ENCODE peak calls at places on chromosomes 4 and X, in five cellular contexts. One of them, this sample, is unnamed.

GRCh38 chr4:78131403-78131802 is 74.3 kb downstream of the FRAS1 start:
- DNase-seq in right lobe of liver: no peak
- DNase-seq in tibial nerve: no peak
- DNase-seq in body of pancreas: no peak
- DNase-seq in esophagus muscularis mucosa: no peak
- DNase-seq in this sample: no peak

GRCh38 chrX:128906753-128907152 is 616.5 kb downstream of the SMARCA1 start:
- DNase-seq in esophagus muscularis mucosa: no peak
- DNase-seq in body of pancreas: no peak
- DNase-seq in right lobe of liver: no peak
- DNase-seq in tibial nerve: no peak
- DNase-seq in this sample: no peak

GRCh38 chr4:78057600-78058560 is 757 bp downstream of the FRAS1 start:
- DNase-seq in body of pancreas: peak; percentile 67
- DNase-seq in right lobe of liver: peak; percentile 49
- DNase-seq in tibial nerve: peak; percentile 52
- DNase-seq in esophagus muscularis mucosa: no peak
- DNase-seq in this sample: peak; percentile 76

GRCh38 chrX:152403515-152403914 is 47.6 kb downstream of the GABRA3 start:
- DNase-seq in tibial nerve: no peak
- DNase-seq in esophagus muscularis mucosa: no peak
- DNase-seq in right lobe of liver: no peak
- DNase-seq in body of pancreas: no peak
- DNase-seq in this sample: no peak

GRCh38 chrX:14508025-14508690 is 21.2 kb upstream of the GLRA2 start:
- DNase-seq in tibial nerve: no peak
- DNase-seq in body of pancreas: no peak
- DNase-seq in right lobe of liver: no peak
- DNase-seq in esophagus muscularis mucosa: no peak
- DNase-seq in this sample: no peak

GRCh38 chrX:38870386-38870895 is 69.2 kb downstream of the MID1IP1 start:
- DNase-seq in esophagus muscularis mucosa: no peak
- DNase-seq in tibial nerve: no peak
- DNase-seq in right lobe of liver: no peak
- DNase-seq in body of pancreas: no peak
- DNase-seq in this sample: no peak

GRCh38 chr4:26687728-26688127 is 103.8 kb downstream of the TBC1D19 start:
- DNase-seq in tibial nerve: no peak
- DNase-seq in right lobe of liver: no peak
- DNase-seq in body of pancreas: no peak
- DNase-seq in esophagus muscularis mucosa: no peak
- DNase-seq in this sample: no peak

GRCh38 chr4:85696661-85697060 is 221.7 kb downstream of the ARHGAP24 start:
- DNase-seq in right lobe of liver: no peak
- DNase-seq in tibial nerve: no peak
- DNase-seq in body of pancreas: no peak
- DNase-seq in esophagus muscularis mucosa: no peak
- DNase-seq in this sample: no peak

GRCh38 chr4:20421586-20421985 is 169.9 kb downstream of the SLIT2 start:
- DNase-seq in esophagus muscularis mucosa: no peak
- DNase-seq in body of pancreas: no peak
- DNase-seq in tibial nerve: no peak
- DNase-seq in right lobe of liver: no peak
- DNase-seq in this sample: no peak

GRCh38 chr4:40530961-40531635 is 98.6 kb downstream of the RBM47 start:
- DNase-seq in right lobe of liver: no peak
- DNase-seq in esophagus muscularis mucosa: no peak
- DNase-seq in tibial nerve: no peak
- DNase-seq in body of pancreas: no peak
- DNase-seq in this sample: no peak

GRCh38 chr4:14831447-14831846 is 170.8 kb upstream of the CPEB2 start:
- DNase-seq in right lobe of liver: no peak
- DNase-seq in esophagus muscularis mucosa: no peak
- DNase-seq in body of pancreas: peak; percentile 44
- DNase-seq in tibial nerve: no peak
- DNase-seq in this sample: no peak

GRCh38 chr4:77710125-77710524 is 104.5 kb downstream of the CXCL13 start:
- DNase-seq in body of pancreas: no peak
- DNase-seq in right lobe of liver: no peak
- DNase-seq in tibial nerve: no peak
- DNase-seq in esophagus muscularis mucosa: no peak
- DNase-seq in this sample: no peak

GRCh38 chrX:103817502-103817901 is 14.6 kb downstream of the RAB9B start:
- DNase-seq in body of pancreas: no peak
- DNase-seq in tibial nerve: peak; percentile 74
- DNase-seq in right lobe of liver: no peak
- DNase-seq in esophagus muscularis mucosa: no peak
- DNase-seq in this sample: no peak

GRCh38 chrX:8755116-8755515 is 23.2 kb upstream of the ANOS1 start:
- DNase-seq in tibial nerve: no peak
- DNase-seq in body of pancreas: no peak
- DNase-seq in esophagus muscularis mucosa: no peak
- DNase-seq in right lobe of liver: no peak
- DNase-seq in this sample: no peak

GRCh38 chrX:120769576-120770341 is 105.9 kb downstream of the CT47B1 start:
- DNase-seq in body of pancreas: peak; percentile 8
- DNase-seq in right lobe of liver: no peak
- DNase-seq in tibial nerve: no peak
- DNase-seq in esophagus muscularis mucosa: no peak
- DNase-seq in this sample: no peak

GRCh38 chr4:139628184-139629012 is 37.2 kb upstream of the MGST2 start:
- DNase-seq in tibial nerve: no peak
- DNase-seq in body of pancreas: no peak
- DNase-seq in esophagus muscularis mucosa: no peak
- DNase-seq in right lobe of liver: peak; percentile 36
- DNase-seq in this sample: no peak

GRCh38 chr4:83631066-83631465 is 95.2 kb downstream of the GPAT3 start:
- DNase-seq in esophagus muscularis mucosa: no peak
- DNase-seq in body of pancreas: no peak
- DNase-seq in tibial nerve: no peak
- DNase-seq in right lobe of liver: no peak
- DNase-seq in this sample: no peak

GRCh38 chrX:150940844-150941495 is 42.2 kb upstream of the HMGB3 start:
- DNase-seq in body of pancreas: no peak
- DNase-seq in esophagus muscularis mucosa: no peak
- DNase-seq in right lobe of liver: no peak
- DNase-seq in tibial nerve: no peak
- DNase-seq in this sample: no peak

GRCh38 chr4:44446801-44447562 is 1.6 kb downstream of the KCTD8 start:
- DNase-seq in right lobe of liver: no peak
- DNase-seq in tibial nerve: no peak
- DNase-seq in body of pancreas: peak; percentile 18
- DNase-seq in esophagus muscularis mucosa: no peak
- DNase-seq in this sample: no peak

GRCh38 chrX:63918611-63919010 is 133.6 kb upstream of the ARHGEF9 start:
- DNase-seq in body of pancreas: no peak
- DNase-seq in tibial nerve: no peak
- DNase-seq in esophagus muscularis mucosa: no peak
- DNase-seq in right lobe of liver: no peak
- DNase-seq in this sample: no peak

GRCh38 chr4:114005569-114006442 is 26.4 kb upstream of the ARSJ start:
- DNase-seq in body of pancreas: no peak
- DNase-seq in tibial nerve: no peak
- DNase-seq in esophagus muscularis mucosa: no peak
- DNase-seq in right lobe of liver: no peak
- DNase-seq in this sample: no peak

DNA sequence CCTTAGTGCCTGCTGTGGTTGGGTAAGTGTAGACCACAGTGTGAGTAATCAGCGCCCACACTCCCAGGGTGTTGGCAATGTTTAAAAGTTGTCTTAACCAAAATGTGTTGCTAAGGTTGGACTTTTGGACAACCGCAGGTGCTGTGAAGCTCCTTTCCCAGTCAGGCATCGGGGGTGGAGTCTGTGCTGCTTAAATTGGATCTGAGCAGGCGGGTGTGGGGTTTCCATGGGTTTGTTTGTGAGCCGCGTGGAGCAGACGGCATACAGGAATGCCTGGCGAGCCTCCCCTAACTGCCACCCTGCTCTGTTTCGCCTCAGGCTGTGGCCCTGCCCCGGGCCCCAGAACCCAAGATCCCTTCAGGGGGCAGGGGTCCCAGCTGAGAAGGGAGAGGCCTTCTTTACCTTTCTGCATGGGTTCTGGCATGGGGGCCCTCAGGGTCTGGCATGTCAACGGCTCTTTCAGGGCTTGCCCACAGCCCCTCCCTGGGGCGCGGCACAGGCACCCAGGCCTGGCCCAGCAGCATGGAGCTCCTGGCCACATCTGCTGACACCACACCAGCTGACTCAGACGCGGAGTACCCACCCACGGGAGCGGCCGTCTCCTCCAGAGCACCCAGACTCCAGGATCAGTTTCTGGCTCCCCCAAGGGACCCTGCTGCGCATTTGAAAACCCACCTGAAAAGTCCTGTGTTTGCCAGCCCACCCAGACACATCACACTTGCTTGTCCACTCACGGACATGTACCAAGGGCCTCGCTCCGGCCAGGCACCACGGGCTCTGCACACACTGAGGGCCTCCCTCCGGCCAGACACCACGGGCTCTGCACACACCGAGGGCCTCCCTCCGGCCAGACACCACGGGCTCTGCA is 5.1 kb upstream of the SPON2 start:
- DNase-seq in tibial nerve: no peak
- DNase-seq in esophagus muscularis mucosa: no peak
- DNase-seq in right lobe of liver: peak; percentile 73
- DNase-seq in body of pancreas: peak; percentile 13
- DNase-seq in this sample: peak; percentile 66
- H3K27ac ChIP-seq in tibial nerve: no peak overlapping the region
- H3K27ac ChIP-seq in esophagus muscularis mucosa: no peak overlapping the region
- H3K27ac ChIP-seq in right lobe of liver: peak overlapping the region; percentile 44
- H3K27ac ChIP-seq in body of pancreas: no peak overlapping the region
- H3K27ac ChIP-seq in this sample: peak overlapping the region; percentile 54

GRCh38 chr4:57945298-57945697 is 835.1 kb upstream of the IGFBP7 start:
- DNase-seq in right lobe of liver: no peak
- DNase-seq in esophagus muscularis mucosa: no peak
- DNase-seq in body of pancreas: no peak
- DNase-seq in tibial nerve: no peak
- DNase-seq in this sample: no peak
- TF ChIP-seq POLR2A in right lobe of liver: no peak
- TF ChIP-seq POLR2A in esophagus muscularis mucosa: no peak
- TF ChIP-seq POLR2A in body of pancreas: no peak
- TF ChIP-seq POLR2A in tibial nerve: no peak
- TF ChIP-seq POLR2A in this sample: no peak

DNA sequence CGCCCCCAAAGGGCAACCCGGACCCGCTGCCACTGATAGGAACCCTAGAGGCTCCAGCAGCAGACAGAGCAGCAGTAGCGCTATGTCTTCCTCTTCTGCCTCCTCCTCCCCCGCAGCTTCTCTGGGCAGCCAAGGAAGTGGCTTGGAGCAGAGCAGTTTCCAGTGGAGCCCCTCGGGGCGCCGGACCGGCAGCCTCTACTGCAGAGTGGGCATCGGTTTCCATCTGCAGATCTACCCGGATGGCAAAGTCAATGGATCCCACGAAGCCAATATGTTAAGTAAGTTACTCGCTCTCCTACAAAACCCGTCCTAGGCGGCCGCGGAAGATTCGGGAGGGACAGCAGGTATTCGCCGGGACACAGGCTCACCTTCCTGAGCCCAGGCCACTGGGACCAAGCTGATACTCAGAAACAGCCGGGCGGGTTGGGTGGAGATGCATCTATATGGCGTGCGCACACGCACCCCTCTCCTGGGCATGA is 477 bp downstream of the FGF5 start:
- DNase-seq in esophagus muscularis mucosa: no peak
- DNase-seq in body of pancreas: no peak
- DNase-seq in tibial nerve: no peak
- DNase-seq in right lobe of liver: no peak
- DNase-seq in this sample: no peak
- H3K27ac ChIP-seq in esophagus muscularis mucosa: peak overlapping the region; percentile 92
- H3K27ac ChIP-seq in body of pancreas: no peak overlapping the region
- H3K27ac ChIP-seq in tibial nerve: no peak overlapping the region
- H3K27ac ChIP-seq in right lobe of liver: no peak overlapping the region
- H3K27ac ChIP-seq in this sample: no peak overlapping the region

GRCh38 chr4:128542047-128542446 is 254.4 kb upstream of the PGRMC2 start:
- DNase-seq in tibial nerve: no peak
- DNase-seq in esophagus muscularis mucosa: peak; percentile 8
- DNase-seq in body of pancreas: no peak
- DNase-seq in right lobe of liver: no peak
- DNase-seq in this sample: no peak
- TF ChIP-seq POLR2A in tibial nerve: no peak
- TF ChIP-seq POLR2A in esophagus muscularis mucosa: no peak
- TF ChIP-seq POLR2A in body of pancreas: no peak
- TF ChIP-seq POLR2A in right lobe of liver: no peak
- TF ChIP-seq POLR2A in this sample: no peak

GRCh38 chr4:118756958-118757357 is 71.8 kb downstream of the METTL14 start:
- DNase-seq in body of pancreas: no peak
- DNase-seq in right lobe of liver: no peak
- DNase-seq in esophagus muscularis mucosa: no peak
- DNase-seq in tibial nerve: no peak
- DNase-seq in this sample: no peak
- H3K27ac ChIP-seq in body of pancreas: no peak overlapping the region
- H3K27ac ChIP-seq in right lobe of liver: no peak overlapping the region
- H3K27ac ChIP-seq in esophagus muscularis mucosa: peak overlapping the region; percentile 76
- H3K27ac ChIP-seq in tibial nerve: peak overlapping the region; percentile 56
- H3K27ac ChIP-seq in this sample: no peak overlapping the region

GRCh38 chr4:102500371-102501175 is 586 bp upstream of the NFKB1 start:
- DNase-seq in tibial nerve: peak; percentile 36
- DNase-seq in right lobe of liver: peak; percentile 52
- DNase-seq in body of pancreas: peak; percentile 77
- DNase-seq in esophagus muscularis mucosa: no peak
- DNase-seq in this sample: peak; percentile 80
- TF ChIP-seq POLR2A in tibial nerve: no peak
- TF ChIP-seq POLR2A in right lobe of liver: no peak
- TF ChIP-seq POLR2A in body of pancreas: peak; percentile 55
- TF ChIP-seq POLR2A in esophagus muscularis mucosa: no peak
- TF ChIP-seq POLR2A in this sample: no peak

This sample was measured in suprapubic skin.